ENCODE peak calls at places on chromosomes 3 and 15, in nine cellular contexts. A, K, S, W, Y, L, D, X and V are unnamed samples.

GRCh38 chr15:69668049-69668705 is 215.6 kb downstream of the RPLP1 start:
- DNase-seq in D (no peak), L (no peak), A (no peak), X (peak), S (no peak), Y (no peak), K (no peak), W (no peak), V (no peak)

GRCh38 chr15:60720493-60721231 is 241.7 kb upstream of the ICE2 start:
- DNase-seq in A (peak), D (no peak), W (no peak), L (no peak), K (peak), Y (no peak), S (no peak), X (peak), V (peak)

GRCh38 chr3:10026084-10026890 is at the start of gene FANCD2:
- DNase-seq in X (peak), L (peak), A (peak), Y (peak), D (peak), K (peak), S (peak), W (peak), V (peak)

GRCh38 chr15:95972136-95972553 is 358.4 kb upstream of the NR2F2 start:
- DNase-seq in L (no peak), X (no peak), W (peak), Y (no peak), D (peak), A (no peak), S (no peak), K (no peak), V (no peak)

GRCh38 chr3:71453822-71454512 is 129.6 kb downstream of the FOXP1 start:
- DNase-seq in X (no peak), D (no peak), S (no peak), A (no peak), K (no peak), L (no peak), Y (no peak), W (no peak), V (no peak)

GRCh38 chr3:114872588-114872987 is 274.5 kb downstream of the ZBTB20 start:
- DNase-seq in X (no peak), D (no peak), W (no peak), K (no peak), A (no peak), S (no peak), Y (no peak), L (no peak), V (no peak)

GRCh38 chr3:33936171-33936920 is 137.9 kb downstream of the PDCD6IP start:
- DNase-seq in D (no peak), L (no peak), K (no peak), S (no peak), X (no peak), A (no peak), Y (no peak), W (no peak), V (no peak)

GRCh38 chr3:182482692-182483091 is 310.6 kb upstream of the ATP11B start:
- DNase-seq in Y (no peak), A (no peak), K (no peak), S (no peak), L (peak), X (no peak), D (no peak), W (no peak), V (no peak)

GRCh38 chr15:44450172-44450571 is 22.7 kb downstream of the CTDSPL2 start:
- DNase-seq in W (no peak), S (no peak), L (no peak), D (no peak), A (no peak), Y (no peak), K (no peak), X (no peak), V (no peak)

GRCh38 chr3:188339410-188340295 is 185.7 kb downstream of the LPP start:
- DNase-seq in X (peak), S (no peak), K (no peak), A (peak), W (no peak), D (no peak), L (no peak), Y (no peak), V (no peak)

GRCh38 chr3:67685499-67685898 is 31.1 kb upstream of the SUCLG2 start:
- DNase-seq in X (peak), D (no peak), L (no peak), A (no peak), W (no peak), K (no peak), S (no peak), Y (no peak), V (no peak)

GRCh38 chr3:49213541-49213943 is 42.1 kb downstream of the KLHDC8B start:
- DNase-seq in X (no peak), S (no peak), L (no peak), A (no peak), D (no peak), Y (no peak), W (no peak), K (no peak), V (no peak)

GRCh38 chr3:190041333-190042041 is 79.2 kb downstream of the P3H2 start:
- DNase-seq in W (no peak), Y (no peak), X (peak), L (peak), S (no peak), A (no peak), D (peak), K (no peak), V (no peak)

GRCh38 chr3:111695584-111696213 is 100.6 kb upstream of the ZBED2 start:
- DNase-seq in A (peak), K (no peak), D (peak), X (no peak), Y (no peak), W (peak), S (peak), L (no peak), V (no peak)

GRCh38 chr3:123068227-123069020 is 1.6 kb downstream of the PDIA5 start:
- DNase-seq in S (no peak), X (no peak), A (no peak), D (no peak), L (no peak), K (no peak), Y (no peak), W (no peak), V (no peak)

GRCh38 chr3:161423911-161424522 is 52.7 kb upstream of the SPTSSB start:
- DNase-seq in Y (no peak), K (no peak), D (no peak), W (no peak), L (peak), S (peak), X (peak), A (no peak), V (no peak)

GRCh38 chr15:51846463-51847230 is 17.2 kb downstream of the TMOD3 start:
- DNase-seq in Y (no peak), W (peak), X (no peak), A (no peak), L (no peak), D (no peak), K (no peak), S (peak), V (no peak)

GRCh38 chr15:63191895-63192603 is 2.6 kb downstream of the RAB8B start:
- DNase-seq in X (peak), S (no peak), Y (no peak), D (no peak), L (no peak), K (no peak), A (peak), W (no peak), V (no peak)

GRCh38 chr15:84633311-84634227 is 20.5 kb downstream of the WDR73 start:
- DNase-seq in X (peak), Y (peak), A (peak), D (peak), L (peak), W (peak), S (peak), K (peak), V (peak)

GRCh38 chr3:123050666-123051065 is 16.2 kb upstream of the PDIA5 start:
- DNase-seq in L (no peak), K (no peak), X (no peak), A (no peak), D (no peak), Y (no peak), W (no peak), S (no peak), V (no peak)

GRCh38 chr15:63453181-63453905 is 51.0 kb upstream of the USP3 start:
- DNase-seq in S (no peak), K (no peak), A (no peak), L (no peak), W (no peak), Y (no peak), D (no peak), X (no peak), V (no peak)

GRCh38 chr15:87563840-87564239 is 692.7 kb downstream of the NTRK3 start:
- DNase-seq in W (no peak), D (no peak), L (no peak), K (no peak), X (no peak), A (no peak), Y (no peak), S (no peak), V (no peak)

GRCh38 chr3:129224984-129225393 is 24.4 kb upstream of the COPG1 start:
- DNase-seq in W (no peak), S (peak), A (peak), L (no peak), K (no peak), X (peak), Y (peak), D (no peak), V (no peak)

GRCh38 chr15:75544273-75544862 is 34.7 kb downstream of the PTPN9 start:
- DNase-seq in L (no peak), X (no peak), Y (no peak), D (no peak), K (no peak), W (no peak), A (no peak), S (no peak), V (no peak)

GRCh38 chr15:96314508-96314907 is 16.0 kb upstream of the NR2F2 start:
- DNase-seq in S (no peak), L (no peak), K (no peak), A (no peak), X (no peak), Y (no peak), W (no peak), D (no peak), V (no peak)

GRCh38 chr3:194231840-194232832 is 96.2 kb downstream of the HES1 start:
- DNase-seq in L (no peak), X (no peak), A (no peak), K (no peak), D (no peak), S (no peak), W (no peak), Y (no peak), V (no peak)

GRCh38 chr15:69976366-69976994 is 121.2 kb downstream of the TLE3 start:
- DNase-seq in L (no peak), A (peak), X (no peak), W (no peak), K (peak), S (peak), D (no peak), Y (no peak), V (no peak)

GRCh38 chr3:194135806-194136518 is at the start of gene HES1:
- DNase-seq in A (peak), K (peak), D (peak), W (peak), S (peak), X (peak), L (peak), Y (peak), V (peak)

GRCh38 chr15:27500206-27500605 is 529.2 kb downstream of the GABRG3 start:
- DNase-seq in D (no peak), S (no peak), X (no peak), L (no peak), Y (no peak), W (no peak), K (no peak), A (no peak), V (no peak)

GRCh38 chr3:171459942-171460225 is 321 bp downstream of the TNIK start:
- DNase-seq in X (no peak), W (no peak), Y (no peak), D (no peak), L (no peak), A (no peak), S (no peak), K (no peak), V (no peak)

GRCh38 chr3:172201990-172202318 is 162.6 kb downstream of the FNDC3B start:
- DNase-seq in S (no peak), K (no peak), A (no peak), Y (no peak), W (peak), D (peak), L (no peak), X (no peak), V (no peak)

GRCh38 chr15:50262533-50262932 is 3.0 kb downstream of the HDC start:
- DNase-seq in A (peak), K (no peak), Y (no peak), D (no peak), W (no peak), S (no peak), X (no peak), L (no peak), V (no peak)

GRCh38 chr3:104519968-104520655 is 846.6 kb upstream of the ALCAM start:
- DNase-seq in Y (no peak), A (no peak), K (no peak), D (no peak), W (no peak), L (no peak), S (no peak), X (no peak), V (no peak)

GRCh38 chr3:27976933-27977332 is 254.8 kb upstream of the EOMES start:
- DNase-seq in K (no peak), Y (no peak), D (peak), W (peak), S (no peak), L (no peak), A (no peak), X (no peak), V (no peak)

GRCh38 chr3:122394173-122394572 is 10.2 kb downstream of the FAM162A start:
- DNase-seq in D (no peak), W (no peak), L (no peak), S (no peak), A (no peak), X (no peak), K (no peak), Y (no peak), V (no peak)

GRCh38 chr3:180646187-180646790 is 33.0 kb downstream of the CCDC39 start:
- DNase-seq in A (no peak), K (no peak), X (no peak), S (no peak), W (no peak), Y (no peak), D (no peak), L (peak), V (no peak)

GRCh38 chr3:185796431-185797107 is 28.3 kb downstream of the IGF2BP2 start:
- DNase-seq in L (peak), S (peak), A (no peak), Y (no peak), K (no peak), W (peak), D (no peak), X (no peak), V (no peak)

GRCh38 chr3:122687298-122687697 is 6.7 kb downstream of the PARP14 start:
- DNase-seq in W (no peak), L (no peak), D (no peak), X (no peak), A (no peak), Y (no peak), S (no peak), K (no peak), V (no peak)